ENCODE peak calls at places on chromosomes 6 and 20, in nine cellular contexts. M is HCT116; G is IMR-90; V is endothelial cell; U is fibroblast of pulmonary artery; T is astrocyte; F is heart right ventricle; Z is H9; S is CD8-positive, alpha-beta T cell. Q is an unnamed sample.

GRCh38 chr20:4459081-4459480 is 262.6 kb upstream of the PRND start:
- DNase-seq in G (no peak), Z (no peak), U (no peak), T (no peak), F (no peak), V (no peak), S (no peak), M (no peak), Q (no peak)

GRCh38 chr20:63047267-63047666 is 40.5 kb upstream of the BHLHE23 start:
- DNase-seq in F (no peak), V (no peak), M (no peak), U (no peak), S (no peak), T (no peak), G (no peak), Z (no peak), Q (peak; percentile 3)

GRCh38 chr6:119834418-119834817 is 484.9 kb upstream of the MAN1A1 start:
- DNase-seq in V (no peak), S (no peak), Z (no peak), G (no peak), U (no peak), F (no peak), M (no peak), T (no peak), Q (no peak)

GRCh38 chr6:85561750-85562357 is 31.8 kb downstream of the SNX14 start:
- DNase-seq in T (no peak), Z (no peak), V (no peak), S (no peak), F (no peak), U (peak; percentile 50), M (no peak), G (peak; percentile 54), Q (no peak)

GRCh38 chr6:135521431-135521830 is 23.9 kb upstream of the AHI1 start:
- DNase-seq in T (no peak), F (no peak), G (peak; percentile 59), U (no peak), M (no peak), V (no peak), S (no peak), Z (no peak), Q (no peak)

GRCh38 chr20:4470375-4470774 is 251.3 kb upstream of the PRND start:
- DNase-seq in V (no peak), Z (no peak), U (no peak), T (peak; percentile 78), F (no peak), G (peak; percentile 87), M (no peak), S (no peak), Q (no peak)

GRCh38 chr20:34215711-34216381 is 25.4 kb upstream of the ASIP start:
- DNase-seq in G (peak; percentile 67), U (peak; percentile 57), Z (peak; percentile 90), F (peak; percentile 83), S (peak; percentile 38), T (peak; percentile 53), V (peak; percentile 68), M (peak; percentile 64), Q (peak; percentile 85)

GRCh38 chr6:22468566-22468965 is 100.8 kb upstream of the HDGFL1 start:
- DNase-seq in M (no peak), U (no peak), F (no peak), V (no peak), G (peak; percentile 58), Z (no peak), S (no peak), T (peak; percentile 39), Q (no peak)

GRCh38 chr6:169225887-169226286 is 27.8 kb downstream of the THBS2 start:
- DNase-seq in M (no peak), U (no peak), S (no peak), Z (no peak), T (no peak), V (no peak), F (no peak), G (no peak), Q (no peak)

GRCh38 chr6:4872841-4873240 is 96.6 kb downstream of the CDYL start:
- DNase-seq in U (no peak), T (peak; percentile 51), M (no peak), Z (no peak), F (no peak), G (peak; percentile 68), S (no peak), V (no peak), Q (no peak)

GRCh38 chr20:47664068-47664437 is 121.2 kb downstream of the SULF2 start:
- DNase-seq in T (no peak), F (no peak), S (no peak), V (no peak), G (no peak), U (no peak), M (no peak), Z (no peak), Q (no peak)
- TF ChIP-seq CTCF in T (no peak), F (no peak), S (no peak), V (no peak), G (no peak), U (no peak), M (no peak), Z (no peak), Q (peak; percentile 39)

GRCh38 chr20:9389321-9389720 is 125.1 kb upstream of the LAMP5 start:
- DNase-seq in S (no peak), U (no peak), F (no peak), V (no peak), T (no peak), M (no peak), G (no peak), Z (no peak), Q (no peak)

GRCh38 chr20:9388826-9389187 is 125.6 kb upstream of the LAMP5 start:
- DNase-seq in G (no peak), Z (no peak), S (no peak), U (no peak), F (no peak), M (no peak), T (peak; percentile 26), V (no peak), Q (no peak)

GRCh38 chr20:9390441-9390840 is 123.9 kb upstream of the LAMP5 start:
- DNase-seq in V (no peak), U (no peak), G (peak; percentile 43), T (no peak), M (no peak), S (no peak), Z (no peak), F (no peak), Q (no peak)

GRCh38 chr20:9397928-9398327 is 116.5 kb upstream of the LAMP5 start:
- DNase-seq in Z (no peak), S (no peak), F (peak; percentile 27), M (no peak), V (no peak), G (no peak), U (no peak), T (no peak), Q (no peak)

GRCh38 chr20:9392892-9393857 is 121.2 kb upstream of the LAMP5 start:
- DNase-seq in M (peak; percentile 41), Z (peak; percentile 76), S (no peak), U (peak; percentile 75), F (peak; percentile 62), T (peak; percentile 51), V (peak; percentile 59), G (peak; percentile 73), Q (peak; percentile 75)
- TF ChIP-seq CTCF in M (peak; percentile 85), Z (peak; percentile 88), S (no peak), U (peak; percentile 93), F (peak; percentile 49), T (peak; percentile 80), V (peak; percentile 24), G (peak; percentile 92), Q (peak; percentile 54)

GRCh38 chr20:24492031-24492607 is 22.7 kb downstream of the SYNDIG1 start:
- DNase-seq in F (no peak), V (no peak), U (no peak), S (no peak), M (no peak), T (no peak), Z (peak; percentile 62), G (no peak), Q (no peak)
- TF ChIP-seq CTCF in F (no peak), V (no peak), U (no peak), S (no peak), M (no peak), T (peak; percentile 3), Z (peak; percentile 64), G (no peak), Q (no peak)

GRCh38 chr20:18304618-18305017 is 16.3 kb downstream of the ZNF133 start:
- DNase-seq in T (no peak), M (no peak), F (no peak), S (no peak), G (no peak), V (no peak), Z (no peak), U (no peak), Q (no peak)
- TF ChIP-seq CTCF in T (no peak), M (peak; percentile 43), F (no peak), S (no peak), G (no peak), V (peak; percentile 66), Z (peak; percentile 68), U (peak; percentile 17), Q (peak; percentile 41)

GRCh38 chr6:49423817-49424216 is 39.2 kb downstream of the MMUT start:
- DNase-seq in T (no peak), S (no peak), F (no peak), Z (no peak), U (peak; percentile 50), V (no peak), M (no peak), G (no peak), Q (no peak)
- TF ChIP-seq CTCF in T (peak; percentile 20), S (no peak), F (no peak), Z (peak; percentile 52), U (peak; percentile 25), V (no peak), M (peak; percentile 9), G (peak; percentile 19), Q (no peak)

GRCh38 chr6:68978411-68978810 is 343.3 kb downstream of the ADGRB3 start:
- DNase-seq in S (no peak), Z (no peak), G (no peak), U (no peak), M (no peak), V (no peak), F (no peak), T (no peak), Q (no peak)

GRCh38 chr6:68975064-68975463 is 340.0 kb downstream of the ADGRB3 start:
- DNase-seq in F (peak; percentile 27), T (peak; percentile 13), Z (peak; percentile 34), U (peak; percentile 30), G (no peak), S (no peak), V (no peak), M (no peak), Q (peak; percentile 38)

GRCh38 chr6:68976260-68976659 is 341.2 kb downstream of the ADGRB3 start:
- DNase-seq in T (no peak), V (no peak), S (no peak), G (no peak), Z (no peak), U (peak; percentile 7), M (no peak), F (no peak), Q (no peak)
- TF ChIP-seq CTCF in T (no peak), V (no peak), S (no peak), G (peak; percentile 18), Z (peak; percentile 67), U (peak; percentile 21), M (peak; percentile 6), F (no peak), Q (peak; percentile 36)

Q was measured in glutamatergic neuron.